ENCODE peak calls at places on chromosomes 13 and 19, in seven cellular contexts. One of them, this sample, is unnamed.

GRCh38 chr19:30792561-30793505 is 420.6 kb downstream of the ZNF536 start:
- DNase-seq in HFFc6: no peak
- DNase-seq in heart right ventricle: no peak
- DNase-seq in A549: no peak
- DNase-seq in stimulated activated CD8-positive, alpha-beta memory T cell treated with anti-CD3 and anti-CD28 coated beads, Interleukin-2, amount 100 ng/mL, for 1 hour: no peak
- DNase-seq in stimulated activated CD4-positive, alpha-beta T cell treated with anti-CD3 and anti-CD28 coated beads, Interleukin-4, amount 100 ng/mL, for 24 hours: no peak
- DNase-seq in activated CD4-positive, CD25-positive, alpha-beta regulatory T cell: no peak
- DNase-seq in this sample: no peak

GRCh38 chr19:39154626-39155100 is 29.1 kb downstream of the PAK4 start:
- DNase-seq in A549: peak
- DNase-seq in HFFc6: no peak
- DNase-seq in heart right ventricle: no peak
- DNase-seq in stimulated activated CD8-positive, alpha-beta memory T cell treated with anti-CD3 and anti-CD28 coated beads, Interleukin-2, amount 100 ng/mL, for 1 hour: no peak
- DNase-seq in stimulated activated CD4-positive, alpha-beta T cell treated with anti-CD3 and anti-CD28 coated beads, Interleukin-4, amount 100 ng/mL, for 24 hours: no peak
- DNase-seq in activated CD4-positive, CD25-positive, alpha-beta regulatory T cell: no peak
- DNase-seq in this sample: no peak

GRCh38 chr13:64675256-64675892 is 2554.8 kb downstream of the PCDH9 start:
- DNase-seq in activated CD4-positive, CD25-positive, alpha-beta regulatory T cell: no peak
- DNase-seq in heart right ventricle: no peak
- DNase-seq in stimulated activated CD4-positive, alpha-beta T cell treated with anti-CD3 and anti-CD28 coated beads, Interleukin-4, amount 100 ng/mL, for 24 hours: no peak
- DNase-seq in HFFc6: peak
- DNase-seq in A549: peak
- DNase-seq in stimulated activated CD8-positive, alpha-beta memory T cell treated with anti-CD3 and anti-CD28 coated beads, Interleukin-2, amount 100 ng/mL, for 1 hour: no peak
- DNase-seq in this sample: no peak

GRCh38 chr13:48038763-48039162 is 1.2 kb downstream of the NUDT15 start:
- DNase-seq in stimulated activated CD4-positive, alpha-beta T cell treated with anti-CD3 and anti-CD28 coated beads, Interleukin-4, amount 100 ng/mL, for 24 hours: no peak
- DNase-seq in heart right ventricle: no peak
- DNase-seq in HFFc6: peak
- DNase-seq in stimulated activated CD8-positive, alpha-beta memory T cell treated with anti-CD3 and anti-CD28 coated beads, Interleukin-2, amount 100 ng/mL, for 1 hour: no peak
- DNase-seq in activated CD4-positive, CD25-positive, alpha-beta regulatory T cell: no peak
- DNase-seq in A549: no peak
- DNase-seq in this sample: no peak

GRCh38 chr19:38953677-38954076 is 21.9 kb downstream of the FBXO17 start:
- DNase-seq in activated CD4-positive, CD25-positive, alpha-beta regulatory T cell: no peak
- DNase-seq in A549: no peak
- DNase-seq in heart right ventricle: no peak
- DNase-seq in HFFc6: no peak
- DNase-seq in stimulated activated CD4-positive, alpha-beta T cell treated with anti-CD3 and anti-CD28 coated beads, Interleukin-4, amount 100 ng/mL, for 24 hours: no peak
- DNase-seq in stimulated activated CD8-positive, alpha-beta memory T cell treated with anti-CD3 and anti-CD28 coated beads, Interleukin-2, amount 100 ng/mL, for 1 hour: no peak
- DNase-seq in this sample: no peak

GRCh38 chr19:19579533-19580361 is 38.7 kb downstream of the PBX4 start:
- DNase-seq in HFFc6: no peak
- DNase-seq in A549: no peak
- DNase-seq in stimulated activated CD8-positive, alpha-beta memory T cell treated with anti-CD3 and anti-CD28 coated beads, Interleukin-2, amount 100 ng/mL, for 1 hour: no peak
- DNase-seq in activated CD4-positive, CD25-positive, alpha-beta regulatory T cell: no peak
- DNase-seq in heart right ventricle: no peak
- DNase-seq in stimulated activated CD4-positive, alpha-beta T cell treated with anti-CD3 and anti-CD28 coated beads, Interleukin-4, amount 100 ng/mL, for 24 hours: no peak
- DNase-seq in this sample: no peak

GRCh38 chr19:15701757-15702589 is 25.9 kb upstream of the OR10H2 start:
- DNase-seq in stimulated activated CD8-positive, alpha-beta memory T cell treated with anti-CD3 and anti-CD28 coated beads, Interleukin-2, amount 100 ng/mL, for 1 hour: no peak
- DNase-seq in stimulated activated CD4-positive, alpha-beta T cell treated with anti-CD3 and anti-CD28 coated beads, Interleukin-4, amount 100 ng/mL, for 24 hours: no peak
- DNase-seq in HFFc6: no peak
- DNase-seq in heart right ventricle: no peak
- DNase-seq in A549: no peak
- DNase-seq in activated CD4-positive, CD25-positive, alpha-beta regulatory T cell: no peak
- DNase-seq in this sample: no peak

GRCh38 chr19:51712461-51713081 is 11.2 kb downstream of the HAS1 start:
- DNase-seq in stimulated activated CD4-positive, alpha-beta T cell treated with anti-CD3 and anti-CD28 coated beads, Interleukin-4, amount 100 ng/mL, for 24 hours: no peak
- DNase-seq in HFFc6: peak
- DNase-seq in heart right ventricle: no peak
- DNase-seq in stimulated activated CD8-positive, alpha-beta memory T cell treated with anti-CD3 and anti-CD28 coated beads, Interleukin-2, amount 100 ng/mL, for 1 hour: no peak
- DNase-seq in activated CD4-positive, CD25-positive, alpha-beta regulatory T cell: no peak
- DNase-seq in A549: peak
- DNase-seq in this sample: no peak

GRCh38 chr19:40464059-40465024 is 1.2 kb downstream of the BLVRB start:
- DNase-seq in heart right ventricle: peak
- DNase-seq in activated CD4-positive, CD25-positive, alpha-beta regulatory T cell: peak
- DNase-seq in HFFc6: peak
- DNase-seq in A549: peak
- DNase-seq in stimulated activated CD8-positive, alpha-beta memory T cell treated with anti-CD3 and anti-CD28 coated beads, Interleukin-2, amount 100 ng/mL, for 1 hour: peak
- DNase-seq in stimulated activated CD4-positive, alpha-beta T cell treated with anti-CD3 and anti-CD28 coated beads, Interleukin-4, amount 100 ng/mL, for 24 hours: peak
- DNase-seq in this sample: no peak

GRCh38 chr13:48579167-48579918 is 46.5 kb upstream of the RCBTB2 start:
- DNase-seq in stimulated activated CD8-positive, alpha-beta memory T cell treated with anti-CD3 and anti-CD28 coated beads, Interleukin-2, amount 100 ng/mL, for 1 hour: no peak
- DNase-seq in HFFc6: no peak
- DNase-seq in stimulated activated CD4-positive, alpha-beta T cell treated with anti-CD3 and anti-CD28 coated beads, Interleukin-4, amount 100 ng/mL, for 24 hours: no peak
- DNase-seq in A549: no peak
- DNase-seq in heart right ventricle: no peak
- DNase-seq in activated CD4-positive, CD25-positive, alpha-beta regulatory T cell: no peak
- DNase-seq in this sample: no peak

GRCh38 chr19:33902395-33902794 is 105.7 kb downstream of the KCTD15 start:
- DNase-seq in heart right ventricle: no peak
- DNase-seq in stimulated activated CD8-positive, alpha-beta memory T cell treated with anti-CD3 and anti-CD28 coated beads, Interleukin-2, amount 100 ng/mL, for 1 hour: no peak
- DNase-seq in stimulated activated CD4-positive, alpha-beta T cell treated with anti-CD3 and anti-CD28 coated beads, Interleukin-4, amount 100 ng/mL, for 24 hours: no peak
- DNase-seq in HFFc6: no peak
- DNase-seq in A549: no peak
- DNase-seq in activated CD4-positive, CD25-positive, alpha-beta regulatory T cell: no peak
- DNase-seq in this sample: no peak

GRCh38 chr13:37716796-37717195 is 118.2 kb upstream of the POSTN start:
- DNase-seq in HFFc6: no peak
- DNase-seq in stimulated activated CD8-positive, alpha-beta memory T cell treated with anti-CD3 and anti-CD28 coated beads, Interleukin-2, amount 100 ng/mL, for 1 hour: no peak
- DNase-seq in activated CD4-positive, CD25-positive, alpha-beta regulatory T cell: no peak
- DNase-seq in A549: no peak
- DNase-seq in heart right ventricle: no peak
- DNase-seq in stimulated activated CD4-positive, alpha-beta T cell treated with anti-CD3 and anti-CD28 coated beads, Interleukin-4, amount 100 ng/mL, for 24 hours: no peak
- DNase-seq in this sample: no peak

GRCh38 chr19:10372698-10373097 is 7.7 kb downstream of the TYK2 start:
- DNase-seq in stimulated activated CD8-positive, alpha-beta memory T cell treated with anti-CD3 and anti-CD28 coated beads, Interleukin-2, amount 100 ng/mL, for 1 hour: no peak
- DNase-seq in stimulated activated CD4-positive, alpha-beta T cell treated with anti-CD3 and anti-CD28 coated beads, Interleukin-4, amount 100 ng/mL, for 24 hours: no peak
- DNase-seq in HFFc6: no peak
- DNase-seq in heart right ventricle: no peak
- DNase-seq in A549: no peak
- DNase-seq in activated CD4-positive, CD25-positive, alpha-beta regulatory T cell: no peak
- DNase-seq in this sample: no peak

GRCh38 chr13:24041822-24042221 is 118.7 kb upstream of the SPATA13 start:
- DNase-seq in stimulated activated CD8-positive, alpha-beta memory T cell treated with anti-CD3 and anti-CD28 coated beads, Interleukin-2, amount 100 ng/mL, for 1 hour: no peak
- DNase-seq in heart right ventricle: no peak
- DNase-seq in A549: no peak
- DNase-seq in HFFc6: no peak
- DNase-seq in activated CD4-positive, CD25-positive, alpha-beta regulatory T cell: no peak
- DNase-seq in stimulated activated CD4-positive, alpha-beta T cell treated with anti-CD3 and anti-CD28 coated beads, Interleukin-4, amount 100 ng/mL, for 24 hours: no peak
- DNase-seq in this sample: no peak

GRCh38 chr13:106567421-106568224 is at the start of gene ARGLU1:
- DNase-seq in HFFc6: peak
- DNase-seq in A549: peak
- DNase-seq in heart right ventricle: peak
- DNase-seq in activated CD4-positive, CD25-positive, alpha-beta regulatory T cell: peak
- DNase-seq in stimulated activated CD4-positive, alpha-beta T cell treated with anti-CD3 and anti-CD28 coated beads, Interleukin-4, amount 100 ng/mL, for 24 hours: peak
- DNase-seq in stimulated activated CD8-positive, alpha-beta memory T cell treated with anti-CD3 and anti-CD28 coated beads, Interleukin-2, amount 100 ng/mL, for 1 hour: peak
- DNase-seq in this sample: peak

GRCh38 chr19:41357746-41358145 is 4.0 kb upstream of the TGFB1 start:
- DNase-seq in A549: no peak
- DNase-seq in heart right ventricle: no peak
- DNase-seq in stimulated activated CD4-positive, alpha-beta T cell treated with anti-CD3 and anti-CD28 coated beads, Interleukin-4, amount 100 ng/mL, for 24 hours: no peak
- DNase-seq in activated CD4-positive, CD25-positive, alpha-beta regulatory T cell: no peak
- DNase-seq in HFFc6: no peak
- DNase-seq in stimulated activated CD8-positive, alpha-beta memory T cell treated with anti-CD3 and anti-CD28 coated beads, Interleukin-2, amount 100 ng/mL, for 1 hour: no peak
- DNase-seq in this sample: no peak

GRCh38 chr19:9144920-9145319 is 4.7 kb downstream of the ZNF317 start:
- DNase-seq in stimulated activated CD4-positive, alpha-beta T cell treated with anti-CD3 and anti-CD28 coated beads, Interleukin-4, amount 100 ng/mL, for 24 hours: no peak
- DNase-seq in activated CD4-positive, CD25-positive, alpha-beta regulatory T cell: no peak
- DNase-seq in HFFc6: peak
- DNase-seq in stimulated activated CD8-positive, alpha-beta memory T cell treated with anti-CD3 and anti-CD28 coated beads, Interleukin-2, amount 100 ng/mL, for 1 hour: no peak
- DNase-seq in A549: no peak
- DNase-seq in heart right ventricle: no peak
- DNase-seq in this sample: no peak

GRCh38 chr19:11012507-11012906 is 51.7 kb downstream of the SMARCA4 start:
- DNase-seq in A549: no peak
- DNase-seq in stimulated activated CD8-positive, alpha-beta memory T cell treated with anti-CD3 and anti-CD28 coated beads, Interleukin-2, amount 100 ng/mL, for 1 hour: no peak
- DNase-seq in activated CD4-positive, CD25-positive, alpha-beta regulatory T cell: no peak
- DNase-seq in HFFc6: no peak
- DNase-seq in heart right ventricle: no peak
- DNase-seq in stimulated activated CD4-positive, alpha-beta T cell treated with anti-CD3 and anti-CD28 coated beads, Interleukin-4, amount 100 ng/mL, for 24 hours: no peak
- DNase-seq in this sample: no peak

GRCh38 chr13:90321281-90321931 is 1026.1 kb upstream of the MIR17HG start:
- DNase-seq in activated CD4-positive, CD25-positive, alpha-beta regulatory T cell: no peak
- DNase-seq in stimulated activated CD4-positive, alpha-beta T cell treated with anti-CD3 and anti-CD28 coated beads, Interleukin-4, amount 100 ng/mL, for 24 hours: no peak
- DNase-seq in stimulated activated CD8-positive, alpha-beta memory T cell treated with anti-CD3 and anti-CD28 coated beads, Interleukin-2, amount 100 ng/mL, for 1 hour: no peak
- DNase-seq in A549: no peak
- DNase-seq in HFFc6: no peak
- DNase-seq in heart right ventricle: no peak
- DNase-seq in this sample: no peak